ENCODE peak calls at places on chromosome 17, in ten cellular contexts. W is Karpas-422, H is PC-9, E is GM23338, F is PC-3, Y is HCT116, J is MM.1S, T is GM23248, K is SK-N-SH, M is hepatocyte. X is an unnamed sample.

GRCh38 chr17:32211671-32212070 is 54.0 kb upstream of the RHBDL3 start:
- DNase-seq in W (no peak), H (no peak), E (no peak), F (no peak), Y (no peak), J (no peak), T (no peak), K (no peak), M (no peak), X (no peak)

GRCh38 chr17:79976451-79976850 is 59.2 kb downstream of the TBC1D16 start:
- DNase-seq in W (no peak), H (no peak), E (no peak), F (no peak), Y (no peak), J (no peak), T (no peak), K (no peak), M (no peak), X (no peak)

GRCh38 chr17:5537251-5537650 is 47.1 kb downstream of the NLRP1 start:
- DNase-seq in W (no peak), H (no peak), E (no peak), F (no peak), Y (no peak), J (no peak), T (no peak), K (no peak), M (peak; percentile 4), X (no peak)

GRCh38 chr17:78289802-78290363 is 58.5 kb downstream of the TMEM235 start:
- DNase-seq in W (peak; percentile 91), H (peak; percentile 68), E (peak; percentile 96), F (peak; percentile 94), Y (peak; percentile 88), J (peak; percentile 87), T (peak; percentile 91), K (peak; percentile 89), M (peak; percentile 93), X (peak; percentile 87)

GRCh38 chr17:27657620-27658019 is 26.6 kb downstream of the LGALS9 start:
- DNase-seq in W (peak; percentile 55), H (no peak), E (peak; percentile 52), F (peak; percentile 40), Y (no peak), J (peak; percentile 16), T (peak; percentile 17), K (no peak), M (peak; percentile 25), X (no peak)

GRCh38 chr17:41523787-41524186 is 4.3 kb downstream of the KRT19 start:
- DNase-seq in W (no peak), H (peak; percentile 67), E (no peak), F (no peak), Y (peak; percentile 52), J (no peak), T (no peak), K (peak; percentile 80), M (no peak), X (no peak)

GRCh38 chr17:46964315-46965265 is 14.5 kb downstream of the RPRML start:
- DNase-seq in W (peak; percentile 55), H (no peak), E (peak; percentile 72), F (peak; percentile 49), Y (no peak), J (no peak), T (peak; percentile 30), K (no peak), M (no peak), X (no peak)

GRCh38 chr17:47852113-47852949 is 1.4 kb upstream of the SP6 start:
- DNase-seq in W (no peak), H (no peak), E (peak; percentile 10), F (no peak), Y (no peak), J (no peak), T (peak; percentile 37), K (no peak), M (no peak), X (no peak)

GRCh38 chr17:61216066-61216465 is 183.6 kb upstream of the TBX2 start:
- DNase-seq in W (no peak), H (no peak), E (no peak), F (no peak), Y (no peak), J (no peak), T (no peak), K (no peak), M (no peak), X (no peak)

GRCh38 chr17:51672058-51672457 is 411.7 kb downstream of the UTP18 start:
- DNase-seq in W (no peak), H (no peak), E (no peak), F (peak; percentile 39), Y (no peak), J (no peak), T (no peak), K (no peak), M (no peak), X (no peak)

GRCh38 chr17:79834575-79835469 is 4.4 kb downstream of the CBX4 start:
- DNase-seq in W (peak; percentile 80), H (no peak), E (peak; percentile 81), F (peak; percentile 35), Y (no peak), J (no peak), T (no peak), K (peak; percentile 84), M (peak; percentile 26), X (peak; percentile 52)

GRCh38 chr17:16108858-16109257 is 106.5 kb downstream of the NCOR1 start:
- DNase-seq in W (no peak), H (no peak), E (no peak), F (no peak), Y (no peak), J (no peak), T (no peak), K (no peak), M (no peak), X (no peak)

GRCh38 chr17:16108386-16108785 is 106.9 kb downstream of the NCOR1 start:
- DNase-seq in W (no peak), H (no peak), E (no peak), F (peak; percentile 72), Y (no peak), J (no peak), T (no peak), K (no peak), M (no peak), X (no peak)

GRCh38 chr17:16107165-16107770 is 107.6 kb downstream of the TTC19 start:
- DNase-seq in W (no peak), H (no peak), E (no peak), F (no peak), Y (no peak), J (no peak), T (no peak), K (no peak), M (no peak), X (no peak)

GRCh38 chr17:16104189-16104588 is 104.6 kb downstream of the TTC19 start:
- DNase-seq in W (no peak), H (no peak), E (no peak), F (no peak), Y (no peak), J (no peak), T (no peak), K (no peak), M (no peak), X (no peak)

GRCh38 chr17:16106161-16106891 is 106.7 kb downstream of the TTC19 start:
- DNase-seq in W (no peak), H (no peak), E (no peak), F (no peak), Y (no peak), J (no peak), T (peak; percentile 57), K (no peak), M (peak; percentile 34), X (no peak)
- H3K9me2 ChIP-seq in W (no peaks in the 10 kb centered on the region), H (no peaks in the 10 kb centered on the region), E (no peaks in the 10 kb centered on the region), F (no peaks in the 10 kb centered on the region), Y (no peaks in the 10 kb centered on the region), J (no peaks in the 10 kb centered on the region), T (no peaks in the 10 kb centered on the region), K (no peaks in the 10 kb centered on the region), M (no peaks in the 10 kb centered on the region), X (peaks cover 3% of the 10 kb centered on the region)

GRCh38 chr17:7468290-7468689 is 11.1 kb downstream of the ZBTB4 start:
- DNase-seq in W (no peak), H (no peak), E (no peak), F (no peak), Y (no peak), J (no peak), T (no peak), K (no peak), M (no peak), X (no peak)

GRCh38 chr17:7465481-7466275 is 13.8 kb downstream of the ZBTB4 start:
- DNase-seq in W (no peak), H (no peak), E (no peak), F (no peak), Y (no peak), J (no peak), T (no peak), K (no peak), M (no peak), X (no peak)

GRCh38 chr17:7466318-7466643 is 13.2 kb downstream of the ZBTB4 start:
- DNase-seq in W (no peak), H (no peak), E (no peak), F (no peak), Y (no peak), J (no peak), T (no peak), K (no peak), M (no peak), X (no peak)

GRCh38 chr17:7467498-7467897 is 11.9 kb downstream of the ZBTB4 start:
- DNase-seq in W (peak; percentile 68), H (no peak), E (no peak), F (no peak), Y (no peak), J (no peak), T (no peak), K (no peak), M (no peak), X (no peak)

GRCh38 chr17:7466644-7467341 is 12.6 kb downstream of the ZBTB4 start:
- DNase-seq in W (no peak), H (no peak), E (no peak), F (peak; percentile 16), Y (no peak), J (no peak), T (peak; percentile 40), K (no peak), M (no peak), X (no peak)
- H3K4me1 ChIP-seq in W (peaks cover 16% of the 10 kb centered on the region), H (no peaks in the 10 kb centered on the region), E (peaks cover 4% of the 10 kb centered on the region), F (no peaks in the 10 kb centered on the region), Y (no peaks in the 10 kb centered on the region), J (no peaks in the 10 kb centered on the region), T (peaks cover 2% of the 10 kb centered on the region), K (peaks cover 12% of the 10 kb centered on the region), M (no peaks in the 10 kb centered on the region), X (peaks cover 15% of the 10 kb centered on the region)

DNA sequence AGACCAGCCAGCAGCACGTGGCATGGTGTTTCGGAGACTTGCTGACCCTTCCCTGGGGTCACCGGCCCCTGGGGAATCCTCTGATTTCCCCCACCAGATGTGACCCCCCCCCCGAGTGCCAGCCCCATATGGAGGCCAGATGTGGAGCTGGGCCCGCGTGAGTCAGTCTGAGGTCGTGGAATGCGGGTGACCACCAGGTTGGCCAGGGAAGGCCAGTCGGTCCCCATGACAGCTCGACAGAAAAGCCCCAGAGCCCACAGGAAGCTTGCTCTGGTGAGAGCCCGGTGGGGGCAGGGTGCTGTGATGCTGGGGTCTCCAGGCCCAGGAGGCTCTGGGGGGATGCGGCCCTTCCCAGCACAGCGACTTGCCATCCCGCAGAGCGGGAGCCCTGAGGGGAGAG is 209.0 kb downstream of the NTN1 start:
- DNase-seq in W (no peak), H (no peak), E (no peak), F (no peak), Y (no peak), J (no peak), T (peak; percentile 66), K (peak; percentile 73), M (no peak), X (no peak)
- H3K9me2 ChIP-seq in W (no peaks in the 10 kb centered on the region), H (no peaks in the 10 kb centered on the region), E (no peaks in the 10 kb centered on the region), F (no peaks in the 10 kb centered on the region), Y (no peaks in the 10 kb centered on the region), J (no peaks in the 10 kb centered on the region), T (no peaks in the 10 kb centered on the region), K (no peaks in the 10 kb centered on the region), M (no peaks in the 10 kb centered on the region), X (no peaks in the 10 kb centered on the region)

GRCh38 chr17:66664336-66664735 is 170.6 kb upstream of the CACNG5 start:
- DNase-seq in W (no peak), H (no peak), E (no peak), F (no peak), Y (no peak), J (no peak), T (no peak), K (no peak), M (no peak), X (no peak)
- H3K4me1 ChIP-seq in W (no peaks in the 10 kb centered on the region), H (peaks cover 19% of the 10 kb centered on the region), E (no peaks in the 10 kb centered on the region), F (peaks cover 25% of the 10 kb centered on the region), Y (peaks cover 20% of the 10 kb centered on the region), J (no peaks in the 10 kb centered on the region), T (no peaks in the 10 kb centered on the region), K (peaks cover 9% of the 10 kb centered on the region), M (no peaks in the 10 kb centered on the region), X (peaks cover 2% of the 10 kb centered on the region)